ENCODE peak calls at places on chromosomes 6 and 20, in ten cellular contexts. One of them, this sample, is unnamed.
A peak's percentile ranks its signal among the peaks of the same experiment; 100 is the strongest.

GRCh38 chr6:107192739-107193296 is 77.5 kb upstream of the BEND3 start:
- DNase-seq in A673: no peak
- DNase-seq in small intestine: no peak
- DNase-seq in heart right ventricle: no peak
- DNase-seq in mucosa of descending colon: no peak
- DNase-seq in right lobe of liver: no peak
- DNase-seq in neural progenitor cell: no peak
- DNase-seq in IMR-90: no peak
- DNase-seq in sigmoid colon: no peak
- DNase-seq in mammary epithelial cell: no peak
- DNase-seq in this sample: no peak

GRCh38 chr6:144519429-144519828 is 234.3 kb downstream of the UTRN start:
- DNase-seq in A673: no peak
- DNase-seq in small intestine: no peak
- DNase-seq in heart right ventricle: no peak
- DNase-seq in mucosa of descending colon: no peak
- DNase-seq in right lobe of liver: no peak
- DNase-seq in neural progenitor cell: no peak
- DNase-seq in IMR-90: no peak
- DNase-seq in sigmoid colon: no peak
- DNase-seq in mammary epithelial cell: no peak
- DNase-seq in this sample: no peak

GRCh38 chr6:72748759-72749158 is 126.9 kb downstream of the KCNQ5 start:
- DNase-seq in A673: peak; percentile 90
- DNase-seq in small intestine: no peak
- DNase-seq in heart right ventricle: no peak
- DNase-seq in mucosa of descending colon: no peak
- DNase-seq in right lobe of liver: no peak
- DNase-seq in neural progenitor cell: no peak
- DNase-seq in IMR-90: peak; percentile 84
- DNase-seq in sigmoid colon: no peak
- DNase-seq in mammary epithelial cell: peak; percentile 98
- DNase-seq in this sample: no peak

GRCh38 chr6:63491104-63491503 is 81.2 kb upstream of the LOC128125822 start:
- DNase-seq in A673: no peak
- DNase-seq in small intestine: no peak
- DNase-seq in heart right ventricle: no peak
- DNase-seq in mucosa of descending colon: no peak
- DNase-seq in right lobe of liver: no peak
- DNase-seq in neural progenitor cell: no peak
- DNase-seq in IMR-90: no peak
- DNase-seq in sigmoid colon: no peak
- DNase-seq in mammary epithelial cell: no peak
- DNase-seq in this sample: no peak

GRCh38 chr20:21665687-21666446 is 39.6 kb upstream of the PAX1 start:
- DNase-seq in A673: no peak
- DNase-seq in small intestine: no peak
- DNase-seq in heart right ventricle: no peak
- DNase-seq in mucosa of descending colon: no peak
- DNase-seq in right lobe of liver: no peak
- DNase-seq in neural progenitor cell: no peak
- DNase-seq in IMR-90: no peak
- DNase-seq in sigmoid colon: no peak
- DNase-seq in mammary epithelial cell: peak; percentile 61
- DNase-seq in this sample: no peak

GRCh38 chr6:5333653-5334052 is 72.3 kb downstream of the FARS2 start:
- DNase-seq in A673: no peak
- DNase-seq in small intestine: peak; percentile 5
- DNase-seq in heart right ventricle: no peak
- DNase-seq in mucosa of descending colon: no peak
- DNase-seq in right lobe of liver: no peak
- DNase-seq in neural progenitor cell: no peak
- DNase-seq in IMR-90: peak; percentile 60
- DNase-seq in sigmoid colon: no peak
- DNase-seq in mammary epithelial cell: peak; percentile 9
- DNase-seq in this sample: no peak

GRCh38 chr6:107625264-107625663 is 135.3 kb downstream of the SOBP start:
- DNase-seq in A673: no peak
- DNase-seq in small intestine: no peak
- DNase-seq in heart right ventricle: no peak
- DNase-seq in mucosa of descending colon: no peak
- DNase-seq in right lobe of liver: no peak
- DNase-seq in neural progenitor cell: no peak
- DNase-seq in IMR-90: no peak
- DNase-seq in sigmoid colon: no peak
- DNase-seq in mammary epithelial cell: no peak
- DNase-seq in this sample: no peak

GRCh38 chr6:63757826-63758225 is 122.2 kb downstream of the PHF3 start:
- DNase-seq in A673: no peak
- DNase-seq in small intestine: no peak
- DNase-seq in heart right ventricle: no peak
- DNase-seq in mucosa of descending colon: no peak
- DNase-seq in right lobe of liver: no peak
- DNase-seq in neural progenitor cell: no peak
- DNase-seq in IMR-90: no peak
- DNase-seq in sigmoid colon: no peak
- DNase-seq in mammary epithelial cell: no peak
- DNase-seq in this sample: no peak

GRCh38 chr6:16286151-16286522 is 47.8 kb downstream of the GMPR start:
- DNase-seq in A673: peak; percentile 77
- DNase-seq in small intestine: peak; percentile 7
- DNase-seq in heart right ventricle: peak; percentile 42
- DNase-seq in mucosa of descending colon: peak; percentile 11
- DNase-seq in right lobe of liver: no peak
- DNase-seq in neural progenitor cell: peak; percentile 81
- DNase-seq in IMR-90: peak; percentile 38
- DNase-seq in sigmoid colon: no peak
- DNase-seq in mammary epithelial cell: no peak
- DNase-seq in this sample: no peak

GRCh38 chr6:43916924-43917877 is 147.2 kb downstream of the VEGFA start:
- DNase-seq in A673: no peak
- DNase-seq in small intestine: peak; percentile 98
- DNase-seq in heart right ventricle: no peak
- DNase-seq in mucosa of descending colon: peak; percentile 76
- DNase-seq in right lobe of liver: peak; percentile 92
- DNase-seq in neural progenitor cell: no peak
- DNase-seq in IMR-90: peak; percentile 51
- DNase-seq in sigmoid colon: peak; percentile 76
- DNase-seq in mammary epithelial cell: no peak
- DNase-seq in this sample: peak; percentile 87

GRCh38 chr6:73169111-73169510 is 56.2 kb downstream of the KHDC1L start:
- DNase-seq in A673: no peak
- DNase-seq in small intestine: no peak
- DNase-seq in heart right ventricle: no peak
- DNase-seq in mucosa of descending colon: no peak
- DNase-seq in right lobe of liver: no peak
- DNase-seq in neural progenitor cell: no peak
- DNase-seq in IMR-90: peak; percentile 9
- DNase-seq in sigmoid colon: no peak
- DNase-seq in mammary epithelial cell: no peak
- DNase-seq in this sample: no peak

GRCh38 chr20:20552076-20552475 is 160.4 kb downstream of the RALGAPA2 start:
- DNase-seq in A673: no peak
- DNase-seq in small intestine: peak; percentile 15
- DNase-seq in heart right ventricle: no peak
- DNase-seq in mucosa of descending colon: no peak
- DNase-seq in right lobe of liver: no peak
- DNase-seq in neural progenitor cell: no peak
- DNase-seq in IMR-90: no peak
- DNase-seq in sigmoid colon: no peak
- DNase-seq in mammary epithelial cell: no peak
- DNase-seq in this sample: no peak

GRCh38 chr6:90584636-90585255 is 2.1 kb downstream of the MAP3K7 start:
- DNase-seq in A673: no peak
- DNase-seq in small intestine: no peak
- DNase-seq in heart right ventricle: no peak
- DNase-seq in mucosa of descending colon: no peak
- DNase-seq in right lobe of liver: no peak
- DNase-seq in neural progenitor cell: no peak
- DNase-seq in IMR-90: peak; percentile 61
- DNase-seq in sigmoid colon: no peak
- DNase-seq in mammary epithelial cell: no peak
- DNase-seq in this sample: no peak

GRCh38 chr6:118892248-118893094 is 1.5 kb upstream of the ASF1A start:
- DNase-seq in A673: no peak
- DNase-seq in small intestine: no peak
- DNase-seq in heart right ventricle: no peak
- DNase-seq in mucosa of descending colon: no peak
- DNase-seq in right lobe of liver: no peak
- DNase-seq in neural progenitor cell: no peak
- DNase-seq in IMR-90: no peak
- DNase-seq in sigmoid colon: no peak
- DNase-seq in mammary epithelial cell: no peak
- DNase-seq in this sample: no peak

GRCh38 chr6:148816117-148816516 is 69.3 kb downstream of the UST start:
- DNase-seq in A673: no peak
- DNase-seq in small intestine: no peak
- DNase-seq in heart right ventricle: no peak
- DNase-seq in mucosa of descending colon: no peak
- DNase-seq in right lobe of liver: no peak
- DNase-seq in neural progenitor cell: no peak
- DNase-seq in IMR-90: no peak
- DNase-seq in sigmoid colon: no peak
- DNase-seq in mammary epithelial cell: no peak
- DNase-seq in this sample: no peak

GRCh38 chr6:118524686-118525085 is 23.4 kb upstream of the PLN start:
- DNase-seq in A673: no peak
- DNase-seq in small intestine: no peak
- DNase-seq in heart right ventricle: no peak
- DNase-seq in mucosa of descending colon: no peak
- DNase-seq in right lobe of liver: no peak
- DNase-seq in neural progenitor cell: no peak
- DNase-seq in IMR-90: no peak
- DNase-seq in sigmoid colon: no peak
- DNase-seq in mammary epithelial cell: peak; percentile 20
- DNase-seq in this sample: no peak

GRCh38 chr6:156864557-156864956 is 87.4 kb downstream of the ARID1B start:
- DNase-seq in A673: no peak
- DNase-seq in small intestine: no peak
- DNase-seq in heart right ventricle: no peak
- DNase-seq in mucosa of descending colon: no peak
- DNase-seq in right lobe of liver: no peak
- DNase-seq in neural progenitor cell: no peak
- DNase-seq in IMR-90: peak; percentile 12
- DNase-seq in sigmoid colon: no peak
- DNase-seq in mammary epithelial cell: peak; percentile 9
- DNase-seq in this sample: no peak

GRCh38 chr6:71721642-71722041 is 164.7 kb upstream of the RIMS1 start:
- DNase-seq in A673: peak; percentile 52
- DNase-seq in small intestine: no peak
- DNase-seq in heart right ventricle: no peak
- DNase-seq in mucosa of descending colon: no peak
- DNase-seq in right lobe of liver: no peak
- DNase-seq in neural progenitor cell: no peak
- DNase-seq in IMR-90: peak; percentile 12
- DNase-seq in sigmoid colon: no peak
- DNase-seq in mammary epithelial cell: no peak
- DNase-seq in this sample: no peak

GRCh38 chr6:108120311-108120710 is 45.5 kb upstream of the NR2E1 start:
- DNase-seq in A673: no peak
- DNase-seq in small intestine: no peak
- DNase-seq in heart right ventricle: no peak
- DNase-seq in mucosa of descending colon: no peak
- DNase-seq in right lobe of liver: no peak
- DNase-seq in neural progenitor cell: peak; percentile 69
- DNase-seq in IMR-90: no peak
- DNase-seq in sigmoid colon: no peak
- DNase-seq in mammary epithelial cell: no peak
- DNase-seq in this sample: no peak

GRCh38 chr20:23222531-23223200 is 127.9 kb upstream of the NXT1 start:
- DNase-seq in A673: no peak
- DNase-seq in small intestine: no peak
- DNase-seq in heart right ventricle: no peak
- DNase-seq in mucosa of descending colon: no peak
- DNase-seq in right lobe of liver: no peak
- DNase-seq in neural progenitor cell: no peak
- DNase-seq in IMR-90: no peak
- DNase-seq in sigmoid colon: no peak
- DNase-seq in mammary epithelial cell: no peak
- DNase-seq in this sample: no peak
- H3K9me3 ChIP-seq in A673: peaks cover 6% of the 10 kb centered on the region
- H3K9me3 ChIP-seq in small intestine: no peaks in the 10 kb centered on the region
- H3K9me3 ChIP-seq in heart right ventricle: peaks cover 20% of the 10 kb centered on the region
- H3K9me3 ChIP-seq in mucosa of descending colon: peaks cover 10% of the 10 kb centered on the region
- H3K9me3 ChIP-seq in right lobe of liver: no peaks in the 10 kb centered on the region
- H3K9me3 ChIP-seq in neural progenitor cell: peaks cover 3% of the 10 kb centered on the region
- H3K9me3 ChIP-seq in IMR-90: peaks cover 2% of the 10 kb centered on the region
- H3K9me3 ChIP-seq in sigmoid colon: peaks cover 6% of the 10 kb centered on the region
- H3K9me3 ChIP-seq in mammary epithelial cell: no peaks in the 10 kb centered on the region
- H3K9me3 ChIP-seq in this sample: no peaks in the 10 kb centered on the region

DNA sequence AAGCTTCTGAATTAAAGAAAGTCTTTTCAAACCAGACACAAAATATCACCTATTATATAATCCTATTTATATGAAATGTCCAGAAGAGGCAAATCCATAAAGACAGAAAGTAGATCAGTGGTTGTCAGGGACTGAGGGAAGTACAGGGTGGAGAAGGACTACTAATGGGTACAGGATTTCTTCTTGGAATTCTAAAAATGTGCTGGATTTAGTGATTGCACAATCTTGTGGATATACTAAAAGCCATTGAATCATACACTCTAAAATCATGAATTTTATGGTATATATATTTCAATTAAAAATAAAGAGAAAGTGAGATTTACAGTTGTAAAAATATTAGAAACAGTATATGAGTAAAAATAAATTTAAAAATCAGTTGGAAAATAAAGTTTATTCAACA is 18.7 kb upstream of the MC3R start:
- DNase-seq in A673: no peak
- DNase-seq in small intestine: no peak
- DNase-seq in heart right ventricle: no peak
- DNase-seq in mucosa of descending colon: no peak
- DNase-seq in right lobe of liver: no peak
- DNase-seq in neural progenitor cell: no peak
- DNase-seq in IMR-90: no peak
- DNase-seq in sigmoid colon: no peak
- DNase-seq in mammary epithelial cell: no peak
- DNase-seq in this sample: no peak
- H3K9me3 ChIP-seq in A673: peaks cover 5% of the 10 kb centered on the region
- H3K9me3 ChIP-seq in small intestine: no peaks in the 10 kb centered on the region
- H3K9me3 ChIP-seq in heart right ventricle: peaks cover 5% of the 10 kb centered on the region
- H3K9me3 ChIP-seq in mucosa of descending colon: peaks cover 8% of the 10 kb centered on the region
- H3K9me3 ChIP-seq in right lobe of liver: no peaks in the 10 kb centered on the region
- H3K9me3 ChIP-seq in neural progenitor cell: no peaks in the 10 kb centered on the region
- H3K9me3 ChIP-seq in IMR-90: peaks cover 10% of the 10 kb centered on the region
- H3K9me3 ChIP-seq in sigmoid colon: no peaks in the 10 kb centered on the region
- H3K9me3 ChIP-seq in mammary epithelial cell: peaks cover 8% of the 10 kb centered on the region
- H3K9me3 ChIP-seq in this sample: no peaks in the 10 kb centered on the region

GRCh38 chr20:13373400-13373799 is 152.3 kb downstream of the ISM1 start:
- DNase-seq in A673: no peak
- DNase-seq in small intestine: no peak
- DNase-seq in heart right ventricle: no peak
- DNase-seq in mucosa of descending colon: no peak
- DNase-seq in right lobe of liver: no peak
- DNase-seq in neural progenitor cell: no peak
- DNase-seq in IMR-90: no peak
- DNase-seq in sigmoid colon: no peak
- DNase-seq in mammary epithelial cell: no peak
- DNase-seq in this sample: no peak
- H3K9me3 ChIP-seq in A673: peaks cover 11% of the 10 kb centered on the region
- H3K9me3 ChIP-seq in small intestine: no peaks in the 10 kb centered on the region
- H3K9me3 ChIP-seq in heart right ventricle: peaks cover 51% of the 10 kb centered on the region
- H3K9me3 ChIP-seq in mucosa of descending colon: peaks cover 21% of the 10 kb centered on the region
- H3K9me3 ChIP-seq in right lobe of liver: peaks cover 6% of the 10 kb centered on the region
- H3K9me3 ChIP-seq in neural progenitor cell: peaks cover 3% of the 10 kb centered on the region
- H3K9me3 ChIP-seq in IMR-90: no peaks in the 10 kb centered on the region
- H3K9me3 ChIP-seq in sigmoid colon: no peaks in the 10 kb centered on the region
- H3K9me3 ChIP-seq in mammary epithelial cell: no peaks in the 10 kb centered on the region
- H3K9me3 ChIP-seq in this sample: no peaks in the 10 kb centered on the region

GRCh38 chr6:170004585-170005210 is 253.3 kb downstream of the ERMARD start:
- DNase-seq in A673: no peak
- DNase-seq in small intestine: no peak
- DNase-seq in heart right ventricle: no peak
- DNase-seq in mucosa of descending colon: no peak
- DNase-seq in right lobe of liver: no peak
- DNase-seq in neural progenitor cell: no peak
- DNase-seq in IMR-90: no peak
- DNase-seq in sigmoid colon: peak; percentile 13
- DNase-seq in mammary epithelial cell: no peak
- DNase-seq in this sample: no peak
- H3K9me3 ChIP-seq in A673: peaks cover 10% of the 10 kb centered on the region
- H3K9me3 ChIP-seq in small intestine: no peaks in the 10 kb centered on the region
- H3K9me3 ChIP-seq in heart right ventricle: peaks cover 30% of the 10 kb centered on the region
- H3K9me3 ChIP-seq in mucosa of descending colon: peaks cover 10% of the 10 kb centered on the region
- H3K9me3 ChIP-seq in right lobe of liver: no peaks in the 10 kb centered on the region
- H3K9me3 ChIP-seq in neural progenitor cell: peaks cover 15% of the 10 kb centered on the region
- H3K9me3 ChIP-seq in IMR-90: peaks cover 38% of the 10 kb centered on the region
- H3K9me3 ChIP-seq in sigmoid colon: no peaks in the 10 kb centered on the region
- H3K9me3 ChIP-seq in mammary epithelial cell: peaks cover 17% of the 10 kb centered on the region
- H3K9me3 ChIP-seq in this sample: no peaks in the 10 kb centered on the region